ENCODE peak calls at places on chromosome 15, in seven cellular contexts. One of them, this sample, is unnamed.

GRCh38 chr15:71201471-71201870 is 86.2 kb downstream of the THSD4 start:
- DNase-seq in spleen: no peak
- DNase-seq in breast epithelium: no peak
- DNase-seq in tibial nerve: no peak
- DNase-seq in CD8-positive, alpha-beta T cell: no peak
- DNase-seq in heart right ventricle: no peak
- DNase-seq in heart left ventricle: peak; percentile 21
- DNase-seq in this sample: no peak

GRCh38 chr15:86445750-86446149 is 366.1 kb downstream of the AGBL1 start:
- DNase-seq in spleen: no peak
- DNase-seq in breast epithelium: no peak
- DNase-seq in tibial nerve: no peak
- DNase-seq in CD8-positive, alpha-beta T cell: no peak
- DNase-seq in heart right ventricle: no peak
- DNase-seq in heart left ventricle: no peak
- DNase-seq in this sample: no peak

GRCh38 chr15:90607361-90607760 is 77.6 kb downstream of the CRTC3 start:
- DNase-seq in spleen: no peak
- DNase-seq in breast epithelium: no peak
- DNase-seq in tibial nerve: no peak
- DNase-seq in CD8-positive, alpha-beta T cell: no peak
- DNase-seq in heart right ventricle: no peak
- DNase-seq in heart left ventricle: no peak
- DNase-seq in this sample: no peak

GRCh38 chr15:56460947-56461346 is 4.0 kb downstream of the MNS1 start:
- DNase-seq in spleen: no peak
- DNase-seq in breast epithelium: no peak
- DNase-seq in tibial nerve: no peak
- DNase-seq in CD8-positive, alpha-beta T cell: no peak
- DNase-seq in heart right ventricle: no peak
- DNase-seq in heart left ventricle: no peak
- DNase-seq in this sample: no peak

GRCh38 chr15:76358453-76358852 is 21.9 kb downstream of the ISL2 start:
- DNase-seq in spleen: no peak
- DNase-seq in breast epithelium: no peak
- DNase-seq in tibial nerve: no peak
- DNase-seq in CD8-positive, alpha-beta T cell: no peak
- DNase-seq in heart right ventricle: no peak
- DNase-seq in heart left ventricle: no peak
- DNase-seq in this sample: no peak

GRCh38 chr15:70245932-70246622 is 148.4 kb upstream of the TLE3 start:
- DNase-seq in spleen: peak; percentile 75
- DNase-seq in breast epithelium: no peak
- DNase-seq in tibial nerve: no peak
- DNase-seq in CD8-positive, alpha-beta T cell: no peak
- DNase-seq in heart right ventricle: no peak
- DNase-seq in heart left ventricle: peak; percentile 29
- DNase-seq in this sample: no peak

GRCh38 chr15:70035719-70036077 is 62.0 kb downstream of the TLE3 start:
- DNase-seq in spleen: peak; percentile 76
- DNase-seq in breast epithelium: no peak
- DNase-seq in tibial nerve: no peak
- DNase-seq in CD8-positive, alpha-beta T cell: no peak
- DNase-seq in heart right ventricle: no peak
- DNase-seq in heart left ventricle: no peak
- DNase-seq in this sample: no peak

GRCh38 chr15:94582368-94582767 is 351.0 kb downstream of the MCTP2 start:
- DNase-seq in spleen: no peak
- DNase-seq in breast epithelium: no peak
- DNase-seq in tibial nerve: peak; percentile 52
- DNase-seq in CD8-positive, alpha-beta T cell: no peak
- DNase-seq in heart right ventricle: peak; percentile 30
- DNase-seq in heart left ventricle: peak; percentile 19
- DNase-seq in this sample: no peak

GRCh38 chr15:58178668-58179067 is 40.5 kb downstream of the AQP9 start:
- DNase-seq in spleen: no peak
- DNase-seq in breast epithelium: no peak
- DNase-seq in tibial nerve: no peak
- DNase-seq in CD8-positive, alpha-beta T cell: no peak
- DNase-seq in heart right ventricle: no peak
- DNase-seq in heart left ventricle: no peak
- DNase-seq in this sample: no peak

GRCh38 chr15:90002428-90002844 is 1.3 kb downstream of the ZNF710 start:
- DNase-seq in spleen: peak; percentile 87
- DNase-seq in breast epithelium: peak; percentile 38
- DNase-seq in tibial nerve: no peak
- DNase-seq in CD8-positive, alpha-beta T cell: peak; percentile 37
- DNase-seq in heart right ventricle: peak; percentile 47
- DNase-seq in heart left ventricle: peak; percentile 46
- DNase-seq in this sample: no peak

GRCh38 chr15:96254168-96254567 is 76.3 kb upstream of the NR2F2 start:
- DNase-seq in spleen: no peak
- DNase-seq in breast epithelium: no peak
- DNase-seq in tibial nerve: no peak
- DNase-seq in CD8-positive, alpha-beta T cell: no peak
- DNase-seq in heart right ventricle: no peak
- DNase-seq in heart left ventricle: no peak
- DNase-seq in this sample: no peak

GRCh38 chr15:69535101-69535638 is 82.6 kb downstream of the RPLP1 start:
- DNase-seq in spleen: no peak
- DNase-seq in breast epithelium: no peak
- DNase-seq in tibial nerve: no peak
- DNase-seq in CD8-positive, alpha-beta T cell: no peak
- DNase-seq in heart right ventricle: no peak
- DNase-seq in heart left ventricle: no peak
- DNase-seq in this sample: no peak

GRCh38 chr15:57307527-57308193 is 68.6 kb upstream of the CGNL1 start:
- DNase-seq in spleen: no peak
- DNase-seq in breast epithelium: no peak
- DNase-seq in tibial nerve: no peak
- DNase-seq in CD8-positive, alpha-beta T cell: no peak
- DNase-seq in heart right ventricle: no peak
- DNase-seq in heart left ventricle: no peak
- DNase-seq in this sample: no peak

GRCh38 chr15:28459279-28459678 is 73.5 kb downstream of the GOLGA8G start:
- DNase-seq in spleen: no peak
- DNase-seq in breast epithelium: no peak
- DNase-seq in tibial nerve: no peak
- DNase-seq in CD8-positive, alpha-beta T cell: no peak
- DNase-seq in heart right ventricle: no peak
- DNase-seq in heart left ventricle: no peak
- DNase-seq in this sample: no peak

GRCh38 chr15:90315276-90315982 is 36.7 kb upstream of the ZNF774 start:
- DNase-seq in spleen: no peak
- DNase-seq in breast epithelium: peak; percentile 77
- DNase-seq in tibial nerve: peak; percentile 76
- DNase-seq in CD8-positive, alpha-beta T cell: no peak
- DNase-seq in heart right ventricle: peak; percentile 69
- DNase-seq in heart left ventricle: peak; percentile 73
- DNase-seq in this sample: no peak

GRCh38 chr15:84668221-84668982 is 10.4 kb upstream of the NMB start:
- DNase-seq in spleen: no peak
- DNase-seq in breast epithelium: no peak
- DNase-seq in tibial nerve: no peak
- DNase-seq in CD8-positive, alpha-beta T cell: no peak
- DNase-seq in heart right ventricle: no peak
- DNase-seq in heart left ventricle: no peak
- DNase-seq in this sample: no peak

GRCh38 chr15:86165263-86166204 is 85.9 kb downstream of the AGBL1 start:
- DNase-seq in spleen: no peak
- DNase-seq in breast epithelium: no peak
- DNase-seq in tibial nerve: no peak
- DNase-seq in CD8-positive, alpha-beta T cell: no peak
- DNase-seq in heart right ventricle: no peak
- DNase-seq in heart left ventricle: no peak
- DNase-seq in this sample: no peak

GRCh38 chr15:29925227-29926082 is 103.2 kb upstream of the TJP1 start:
- DNase-seq in spleen: no peak
- DNase-seq in breast epithelium: no peak
- DNase-seq in tibial nerve: peak; percentile 39
- DNase-seq in CD8-positive, alpha-beta T cell: no peak
- DNase-seq in heart right ventricle: peak; percentile 85
- DNase-seq in heart left ventricle: peak; percentile 82
- DNase-seq in this sample: no peak

GRCh38 chr15:46174122-46174521 is 539.3 kb downstream of the SQOR start:
- DNase-seq in spleen: no peak
- DNase-seq in breast epithelium: no peak
- DNase-seq in tibial nerve: no peak
- DNase-seq in CD8-positive, alpha-beta T cell: no peak
- DNase-seq in heart right ventricle: no peak
- DNase-seq in heart left ventricle: no peak
- DNase-seq in this sample: no peak

GRCh38 chr15:82183121-82184031 is 79.2 kb downstream of the EFL1 start:
- DNase-seq in spleen: no peak
- DNase-seq in breast epithelium: no peak
- DNase-seq in tibial nerve: no peak
- DNase-seq in CD8-positive, alpha-beta T cell: no peak
- DNase-seq in heart right ventricle: no peak
- DNase-seq in heart left ventricle: no peak
- DNase-seq in this sample: no peak

GRCh38 chr15:46309914-46310313 is 675.1 kb downstream of the SQOR start:
- DNase-seq in spleen: no peak
- DNase-seq in breast epithelium: no peak
- DNase-seq in tibial nerve: no peak
- DNase-seq in CD8-positive, alpha-beta T cell: no peak
- DNase-seq in heart right ventricle: no peak
- DNase-seq in heart left ventricle: no peak
- DNase-seq in this sample: no peak

GRCh38 chr15:99371180-99372103 is 120.2 kb downstream of the LRRC28 start:
- DNase-seq in spleen: no peak
- DNase-seq in breast epithelium: no peak
- DNase-seq in tibial nerve: no peak
- DNase-seq in CD8-positive, alpha-beta T cell: no peak
- DNase-seq in heart right ventricle: no peak
- DNase-seq in heart left ventricle: no peak
- DNase-seq in this sample: no peak
- TF ChIP-seq CTCF in spleen: no peak
- TF ChIP-seq CTCF in breast epithelium: no peak
- TF ChIP-seq CTCF in tibial nerve: no peak
- TF ChIP-seq CTCF in CD8-positive, alpha-beta T cell: no peak
- TF ChIP-seq CTCF in heart right ventricle: no peak
- TF ChIP-seq CTCF in heart left ventricle: no peak
- TF ChIP-seq CTCF in this sample: no peak

GRCh38 chr15:67133738-67134576 is 68.6 kb downstream of the SMAD3 start:
- DNase-seq in spleen: no peak
- DNase-seq in breast epithelium: no peak
- DNase-seq in tibial nerve: no peak
- DNase-seq in CD8-positive, alpha-beta T cell: peak; percentile 79
- DNase-seq in heart right ventricle: peak; percentile 51
- DNase-seq in heart left ventricle: peak; percentile 44
- DNase-seq in this sample: no peak
- H3K4me1 ChIP-seq in spleen: peaks cover 81% of the 10 kb centered on the region
- H3K4me1 ChIP-seq in breast epithelium: peaks cover 14% of the 10 kb centered on the region
- H3K4me1 ChIP-seq in tibial nerve: peaks cover 40% of the 10 kb centered on the region
- H3K4me1 ChIP-seq in CD8-positive, alpha-beta T cell: peaks cover 43% of the 10 kb centered on the region
- H3K4me1 ChIP-seq in heart right ventricle: peaks cover 58% of the 10 kb centered on the region
- H3K4me1 ChIP-seq in heart left ventricle: peaks cover 68% of the 10 kb centered on the region
- H3K4me1 ChIP-seq in this sample: peaks cover 48% of the 10 kb centered on the region

GRCh38 chr15:78910836-78911235 is 34.0 kb downstream of the CTSH start:
- DNase-seq in spleen: no peak
- DNase-seq in breast epithelium: no peak
- DNase-seq in tibial nerve: no peak
- DNase-seq in CD8-positive, alpha-beta T cell: no peak
- DNase-seq in heart right ventricle: no peak
- DNase-seq in heart left ventricle: no peak
- DNase-seq in this sample: no peak

GRCh38 chr15:78917888-78918287 is 27.0 kb downstream of the CTSH start:
- DNase-seq in spleen: no peak
- DNase-seq in breast epithelium: no peak
- DNase-seq in tibial nerve: no peak
- DNase-seq in CD8-positive, alpha-beta T cell: no peak
- DNase-seq in heart right ventricle: no peak
- DNase-seq in heart left ventricle: no peak
- DNase-seq in this sample: no peak

GRCh38 chr15:78915341-78916087 is 29.3 kb downstream of the CTSH start:
- DNase-seq in spleen: no peak
- DNase-seq in breast epithelium: no peak
- DNase-seq in tibial nerve: peak; percentile 47
- DNase-seq in CD8-positive, alpha-beta T cell: no peak
- DNase-seq in heart right ventricle: no peak
- DNase-seq in heart left ventricle: peak; percentile 49
- DNase-seq in this sample: no peak

GRCh38 chr15:78913012-78913411 is 31.8 kb downstream of the CTSH start:
- DNase-seq in spleen: no peak
- DNase-seq in breast epithelium: no peak
- DNase-seq in tibial nerve: no peak
- DNase-seq in CD8-positive, alpha-beta T cell: no peak
- DNase-seq in heart right ventricle: no peak
- DNase-seq in heart left ventricle: no peak
- DNase-seq in this sample: no peak

GRCh38 chr15:78914027-78914764 is 30.6 kb downstream of the CTSH start:
- DNase-seq in spleen: no peak
- DNase-seq in breast epithelium: no peak
- DNase-seq in tibial nerve: peak; percentile 70
- DNase-seq in CD8-positive, alpha-beta T cell: no peak
- DNase-seq in heart right ventricle: peak; percentile 27
- DNase-seq in heart left ventricle: no peak
- DNase-seq in this sample: no peak
- TF ChIP-seq CTCF in spleen: no peak
- TF ChIP-seq CTCF in breast epithelium: no peak
- TF ChIP-seq CTCF in tibial nerve: peak; percentile 33
- TF ChIP-seq CTCF in CD8-positive, alpha-beta T cell: no peak
- TF ChIP-seq CTCF in heart right ventricle: peak; percentile 45
- TF ChIP-seq CTCF in heart left ventricle: peak; percentile 17
- TF ChIP-seq CTCF in this sample: peak; percentile 49

GRCh38 chr15:78449220-78449999 is 11.4 kb downstream of the IREB2 start:
- DNase-seq in spleen: no peak
- DNase-seq in breast epithelium: no peak
- DNase-seq in tibial nerve: no peak
- DNase-seq in CD8-positive, alpha-beta T cell: no peak
- DNase-seq in heart right ventricle: no peak
- DNase-seq in heart left ventricle: no peak
- DNase-seq in this sample: no peak

GRCh38 chr15:78453447-78453846 is 15.4 kb downstream of the IREB2 start:
- DNase-seq in spleen: no peak
- DNase-seq in breast epithelium: no peak
- DNase-seq in tibial nerve: no peak
- DNase-seq in CD8-positive, alpha-beta T cell: no peak
- DNase-seq in heart right ventricle: no peak
- DNase-seq in heart left ventricle: no peak
- DNase-seq in this sample: no peak

GRCh38 chr15:78450285-78450858 is 12.4 kb downstream of the IREB2 start:
- DNase-seq in spleen: no peak
- DNase-seq in breast epithelium: no peak
- DNase-seq in tibial nerve: no peak
- DNase-seq in CD8-positive, alpha-beta T cell: no peak
- DNase-seq in heart right ventricle: no peak
- DNase-seq in heart left ventricle: no peak
- DNase-seq in this sample: no peak

GRCh38 chr15:78454992-78455391 is 17.0 kb downstream of the IREB2 start:
- DNase-seq in spleen: no peak
- DNase-seq in breast epithelium: no peak
- DNase-seq in tibial nerve: no peak
- DNase-seq in CD8-positive, alpha-beta T cell: no peak
- DNase-seq in heart right ventricle: no peak
- DNase-seq in heart left ventricle: no peak
- DNase-seq in this sample: no peak

DNA sequence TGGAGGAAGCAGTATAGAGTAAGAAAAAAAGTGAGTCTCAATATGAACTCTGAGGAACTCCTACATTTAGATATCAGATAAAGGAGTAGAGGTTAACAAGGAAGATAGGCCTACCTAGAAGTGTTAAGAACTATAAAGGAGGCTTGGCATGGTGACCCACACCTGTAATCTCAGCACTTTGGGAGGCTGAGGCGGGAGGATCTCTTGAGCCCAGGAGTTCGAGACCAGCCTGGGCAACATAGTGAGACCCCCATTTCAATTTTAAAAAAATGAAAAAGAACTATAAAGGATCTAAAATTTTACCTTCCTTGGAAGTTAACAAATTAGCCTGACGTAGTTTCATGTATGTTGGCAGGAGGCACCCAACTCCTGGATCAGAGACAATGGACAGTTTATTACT is 14.5 kb downstream of the IREB2 start:
- DNase-seq in spleen: no peak
- DNase-seq in breast epithelium: no peak
- DNase-seq in tibial nerve: no peak
- DNase-seq in CD8-positive, alpha-beta T cell: no peak
- DNase-seq in heart right ventricle: no peak
- DNase-seq in heart left ventricle: no peak
- DNase-seq in this sample: no peak
- H3K4me1 ChIP-seq in spleen: peaks cover 89% of the 10 kb centered on the region
- H3K4me1 ChIP-seq in breast epithelium: peaks cover 4% of the 10 kb centered on the region
- H3K4me1 ChIP-seq in tibial nerve: peaks cover 55% of the 10 kb centered on the region
- H3K4me1 ChIP-seq in CD8-positive, alpha-beta T cell: peaks cover 61% of the 10 kb centered on the region
- H3K4me1 ChIP-seq in heart right ventricle: peaks cover 80% of the 10 kb centered on the region
- H3K4me1 ChIP-seq in heart left ventricle: peaks cover 76% of the 10 kb centered on the region
- H3K4me1 ChIP-seq in this sample: peaks cover 51% of the 10 kb centered on the region